ENCODE peak calls at places on chromosomes 7 and 10, in six cellular contexts. T is KBM-7, D is neural crest cell, K is fibroblast of lung, Y is neuronal stem cell, I is stomach. B is an unnamed sample.

GRCh38 chr7:142626420-142627035 is 122.7 kb upstream of the PRSS1 start:
- DNase-seq in T (peak), D (peak), K (no peak), Y (peak), I (peak), B (no peak)

GRCh38 chr10:56633876-56634452 is 272.9 kb upstream of the ZWINT start:
- DNase-seq in T (no peak), D (no peak), K (no peak), Y (no peak), I (no peak), B (no peak)

GRCh38 chr7:138167222-138167621 is 91.0 kb downstream of the AKR1D1 start:
- DNase-seq in T (no peak), D (no peak), K (peak), Y (no peak), I (no peak), B (no peak)

GRCh38 chr10:29862926-29863614 is 196.3 kb downstream of the JCAD start:
- DNase-seq in T (no peak), D (no peak), K (peak), Y (no peak), I (no peak), B (peak)

GRCh38 chr10:12018438-12019342 is 23.9 kb downstream of the UPF2 start:
- DNase-seq in T (no peak), D (no peak), K (no peak), Y (no peak), I (no peak), B (peak)

GRCh38 chr10:43294241-43294658 is 27.4 kb upstream of the RASGEF1A start:
- DNase-seq in T (no peak), D (no peak), K (no peak), Y (no peak), I (no peak), B (no peak)

GRCh38 chr7:77727936-77728701 is 31.9 kb downstream of the RSBN1L start:
- DNase-seq in T (peak), D (no peak), K (peak), Y (peak), I (no peak), B (peak)

GRCh38 chr10:129277804-129278203 is 189.2 kb upstream of the MGMT start:
- DNase-seq in T (no peak), D (no peak), K (no peak), Y (no peak), I (no peak), B (no peak)

GRCh38 chr10:86686972-86687371 is 18.7 kb downstream of the LDB3 start:
- DNase-seq in T (no peak), D (no peak), K (no peak), Y (no peak), I (no peak), B (no peak)

GRCh38 chr7:1926908-1927306 is 256.8 kb downstream of the ELFN1 start:
- DNase-seq in T (no peak), D (no peak), K (no peak), Y (no peak), I (no peak), B (no peak)

GRCh38 chr10:70950062-70950461 is 61.7 kb upstream of the PCBD1 start:
- DNase-seq in T (no peak), D (no peak), K (no peak), Y (no peak), I (no peak), B (no peak)

GRCh38 chr7:95549818-95550529 is 46.3 kb downstream of the PDK4 start:
- DNase-seq in T (no peak), D (no peak), K (peak), Y (no peak), I (peak), B (peak)

GRCh38 chr10:46787321-46787615 is 124.0 kb upstream of the PTPN20 start:
- DNase-seq in T (peak), D (no peak), K (peak), Y (no peak), I (no peak), B (peak)

GRCh38 chr10:3067045-3067858 is at the start of gene PFKP:
- DNase-seq in T (peak), D (no peak), K (peak), Y (no peak), I (no peak), B (no peak)

GRCh38 chr7:130288829-130289228 is 4.1 kb upstream of the CPA4 start:
- DNase-seq in T (no peak), D (no peak), K (no peak), Y (no peak), I (no peak), B (no peak)

GRCh38 chr7:74612015-74612829 is 45.3 kb upstream of the GTF2I start:
- DNase-seq in T (peak), D (peak), K (peak), Y (no peak), I (no peak), B (no peak)

GRCh38 chr7:119197872-119198527 is 973.5 kb downstream of the ANKRD7 start:
- DNase-seq in T (peak), D (peak), K (peak), Y (peak), I (peak), B (peak)

GRCh38 chr7:120780938-120781337 is 77.0 kb downstream of the TSPAN12 start:
- DNase-seq in T (no peak), D (no peak), K (no peak), Y (no peak), I (no peak), B (no peak)

GRCh38 chr7:50450691-50451051 is 521 bp upstream of the FIGNL1 start:
- DNase-seq in T (no peak), D (no peak), K (no peak), Y (no peak), I (no peak), B (no peak)

GRCh38 chr7:66524738-66525137 is 103.9 kb upstream of the KCTD7 start:
- DNase-seq in T (no peak), D (no peak), K (no peak), Y (no peak), I (no peak), B (no peak)

GRCh38 chr7:27173412-27174076 is 576 bp downstream of the HOXA10 start:
- DNase-seq in T (peak), D (no peak), K (no peak), Y (no peak), I (peak), B (no peak)

GRCh38 chr10:91162495-91163268 is 57.8 kb upstream of the PCGF5 start:
- DNase-seq in T (peak), D (peak), K (peak), Y (no peak), I (peak), B (peak)

GRCh38 chr7:56092789-56093531 is at the start of gene PHKG1:
- DNase-seq in T (no peak), D (no peak), K (peak), Y (no peak), I (peak), B (peak)

GRCh38 chr7:41754046-41754445 is 51.2 kb upstream of the INHBA start:
- DNase-seq in T (no peak), D (no peak), K (peak), Y (no peak), I (no peak), B (no peak)

GRCh38 chr7:127978421-127978820 is 52.8 kb downstream of the LRRC4 start:
- DNase-seq in T (no peak), D (no peak), K (peak), Y (no peak), I (no peak), B (no peak)

GRCh38 chr7:150909192-150909591 is 56.9 kb downstream of the AOC1 start:
- DNase-seq in T (peak), D (no peak), K (no peak), Y (no peak), I (no peak), B (no peak)

GRCh38 chr7:518630-519428 is 817 bp downstream of the PDGFA start:
- DNase-seq in T (peak), D (peak), K (peak), Y (no peak), I (peak), B (peak)

GRCh38 chr10:122055252-122055651 is 66.3 kb downstream of the TACC2 start:
- DNase-seq in T (no peak), D (no peak), K (no peak), Y (no peak), I (no peak), B (no peak)

GRCh38 chr10:126562209-126562680 is 108.2 kb downstream of the C10orf90 start:
- DNase-seq in T (no peak), D (no peak), K (peak), Y (no peak), I (no peak), B (no peak)

GRCh38 chr7:52482076-52482475 is 553.4 kb upstream of the POM121L12 start:
- DNase-seq in T (no peak), D (no peak), K (peak), Y (no peak), I (no peak), B (no peak)

GRCh38 chr10:95742529-95742884 is 13.5 kb upstream of the ENTPD1 start:
- DNase-seq in T (no peak), D (no peak), K (peak), Y (no peak), I (peak), B (no peak)

GRCh38 chr10:19518632-19519031 is 297.6 kb upstream of the PLXDC2 start:
- DNase-seq in T (no peak), D (no peak), K (no peak), Y (no peak), I (no peak), B (no peak)

GRCh38 chr10:28214185-28214584 is 88.7 kb downstream of the MPP7 start:
- DNase-seq in T (no peak), D (no peak), K (no peak), Y (no peak), I (no peak), B (no peak)

GRCh38 chr7:150759479-150759878 is 22.3 kb downstream of the GIMAP5 start:
- DNase-seq in T (no peak), D (no peak), K (no peak), Y (no peak), I (no peak), B (no peak)

GRCh38 chr10:26725837-26726727 is 28.6 kb downstream of the PDSS1 start:
- DNase-seq in T (peak), D (peak), K (peak), Y (peak), I (peak), B (peak)

GRCh38 chr7:50364645-50365044 is 60.1 kb downstream of the IKZF1 start:
- DNase-seq in T (no peak), D (no peak), K (no peak), Y (no peak), I (no peak), B (no peak)

GRCh38 chr10:10826125-10826524 is 191.5 kb upstream of the CELF2 start:
- DNase-seq in T (no peak), D (no peak), K (peak), Y (no peak), I (no peak), B (peak)

B was measured in fibroblast of gingiva.